ENCODE peak calls at places on chromosomes 2 and 18, in ten cellular contexts. F is NCI-H524, M is hepatocyte, Z is H4, H is heart right ventricle, W is cardiac fibroblast, B is frontal cortex, J is HTR-8/SVneo, Y is head of caudate nucleus, A is dermis blood vessel endothelial cell. U is an unnamed sample.

GRCh38 chr2:54360055-54360792 is 95.9 kb upstream of the SPTBN1 start:
- DNase-seq in F (no peak), M (peak; percentile 58), J (no peak), B (no peak), Z (no peak), W (peak; percentile 63), A (peak; percentile 95), Y (no peak), H (peak; percentile 39), U (peak; percentile 75)

GRCh38 chr2:42025151-42025582 is 22.7 kb upstream of the PKDCC start:
- DNase-seq in A (peak; percentile 44), H (peak; percentile 46), Y (no peak), W (peak; percentile 67), B (no peak), F (no peak), Z (peak; percentile 43), M (peak; percentile 48), J (peak; percentile 68), U (peak; percentile 64)

GRCh38 chr2:165054667-165055066 is 99.3 kb upstream of the SLC38A11 start:
- DNase-seq in F (no peak), Y (no peak), M (no peak), A (no peak), Z (no peak), H (no peak), J (no peak), B (no peak), W (no peak), U (no peak)

GRCh38 chr2:3575534-3576324 is 669 bp downstream of the RPS7 start:
- DNase-seq in B (no peak), F (no peak), W (peak; percentile 22), M (peak; percentile 29), Z (no peak), Y (no peak), H (peak; percentile 22), A (peak; percentile 37), J (no peak), U (no peak)

GRCh38 chr2:234631896-234632514 is 135.1 kb upstream of the ARL4C start:
- DNase-seq in F (no peak), Z (no peak), H (no peak), J (no peak), B (no peak), W (no peak), M (no peak), A (no peak), Y (no peak), U (no peak)

GRCh38 chr2:70202236-70202806 is 11.5 kb upstream of the C2orf42 start:
- DNase-seq in Z (no peak), A (no peak), B (no peak), J (no peak), F (no peak), W (no peak), M (no peak), H (no peak), Y (no peak), U (no peak)

GRCh38 chr2:241199897-241200821 is 11.7 kb downstream of the ANO7 start:
- DNase-seq in J (no peak), Y (peak; percentile 44), M (no peak), Z (no peak), A (no peak), F (no peak), W (no peak), H (no peak), B (no peak), U (no peak)

GRCh38 chr2:15120578-15120977 is 440.6 kb downstream of the NBAS start:
- DNase-seq in A (no peak), H (no peak), W (no peak), F (peak; percentile 47), Y (no peak), M (no peak), Z (no peak), J (no peak), B (no peak), U (no peak)

GRCh38 chr2:99651930-99652670 is 162.3 kb upstream of the REV1 start:
- DNase-seq in Z (peak; percentile 53), F (no peak), W (no peak), Y (no peak), M (no peak), H (no peak), B (no peak), A (no peak), J (peak; percentile 18), U (no peak)

GRCh38 chr18:36212301-36212977 is 25.1 kb downstream of the MOCOS start:
- DNase-seq in F (no peak), H (no peak), M (no peak), Y (no peak), A (no peak), Z (no peak), J (no peak), W (peak; percentile 9), B (no peak), U (peak; percentile 30)

GRCh38 chr2:37982847-37983246 is 57.8 kb downstream of the RMDN2 start:
- DNase-seq in A (no peak), Y (no peak), B (no peak), F (no peak), H (no peak), J (no peak), Z (no peak), W (no peak), M (no peak), U (no peak)

GRCh38 chr2:66439291-66440010 is 4.5 kb downstream of the MEIS1 start:
- DNase-seq in A (no peak), F (no peak), H (peak; percentile 52), B (no peak), Y (peak; percentile 54), Z (no peak), W (peak; percentile 54), J (no peak), M (no peak), U (peak; percentile 39)

GRCh38 chr18:46481048-46481846 is 175.8 kb downstream of the LOXHD1 start:
- DNase-seq in J (peak; percentile 38), A (peak; percentile 73), W (peak; percentile 60), Z (peak; percentile 39), F (peak; percentile 57), Y (peak; percentile 13), H (no peak), M (peak; percentile 69), B (no peak), U (peak; percentile 47)

GRCh38 chr2:241514986-241515737 is 6.8 kb upstream of the STK25 start:
- DNase-seq in H (no peak), F (no peak), Y (no peak), M (no peak), W (no peak), J (no peak), B (no peak), A (no peak), Z (no peak), U (no peak)

GRCh38 chr2:44479127-44479887 is 117.6 kb downstream of the CAMKMT start:
- DNase-seq in F (peak; percentile 91), M (peak; percentile 87), Y (peak; percentile 4), W (peak; percentile 93), A (peak; percentile 92), J (peak; percentile 76), H (no peak), Z (peak; percentile 88), B (peak; percentile 30), U (peak; percentile 88)

GRCh38 chr2:10303634-10304378 is 1.1 kb downstream of the HPCAL1 start:
- DNase-seq in Y (peak; percentile 47), A (peak; percentile 78), W (peak; percentile 28), M (peak; percentile 77), B (peak; percentile 63), J (peak; percentile 53), Z (no peak), H (peak; percentile 49), F (peak; percentile 70), U (peak; percentile 54)

GRCh38 chr18:68803371-68803770 is 5.5 kb downstream of the CCDC102B start:
- DNase-seq in M (peak; percentile 17), Z (peak; percentile 80), W (peak; percentile 94), A (no peak), H (peak; percentile 66), B (no peak), Y (no peak), F (peak; percentile 93), J (no peak), U (peak; percentile 92)

GRCh38 chr2:30188292-30188691 is 41.5 kb downstream of the YPEL5 start:
- DNase-seq in W (no peak), J (no peak), Z (no peak), H (no peak), F (no peak), Y (no peak), B (no peak), A (no peak), M (no peak), U (no peak)

GRCh38 chr2:108364676-108365297 is 13.0 kb upstream of the SULT1C4 start:
- DNase-seq in M (no peak), J (no peak), F (no peak), H (no peak), A (no peak), Y (no peak), B (no peak), W (peak; percentile 41), Z (peak; percentile 23), U (peak; percentile 64)

GRCh38 chr2:179277429-179278196 is 13.0 kb upstream of the SESTD1 start:
- DNase-seq in Z (no peak), B (no peak), F (no peak), M (no peak), Y (no peak), W (no peak), A (no peak), H (no peak), J (no peak), U (no peak)

GRCh38 chr2:8636691-8637636 is 44.9 kb upstream of the ID2 start:
- DNase-seq in W (peak; percentile 16), M (peak; percentile 51), Y (no peak), F (no peak), A (no peak), Z (no peak), B (no peak), H (no peak), J (peak; percentile 42), U (no peak)

GRCh38 chr18:13424377-13424776 is 205.8 kb downstream of the LDLRAD4 start:
- DNase-seq in M (no peak), Z (no peak), J (no peak), Y (peak; percentile 24), F (no peak), H (no peak), A (no peak), B (no peak), W (no peak), U (no peak)

GRCh38 chr2:112658301-112658700 is 12.6 kb downstream of the SLC20A1 start:
- DNase-seq in H (no peak), J (no peak), Y (no peak), M (no peak), Z (no peak), B (no peak), A (no peak), F (no peak), W (no peak), U (no peak)

GRCh38 chr2:170455617-170456426 is 259.3 kb upstream of the SP5 start:
- DNase-seq in Y (no peak), Z (peak; percentile 74), H (no peak), A (peak; percentile 55), M (peak; percentile 59), B (no peak), J (no peak), W (no peak), F (peak; percentile 6), U (no peak)

GRCh38 chr18:23935804-23936203 is 78.8 kb upstream of the TTC39C start:
- DNase-seq in H (no peak), M (no peak), J (no peak), Y (no peak), W (no peak), A (no peak), Z (no peak), B (no peak), F (no peak), U (no peak)

GRCh38 chr2:29262681-29263260 is 147.6 kb downstream of the CLIP4 start:
- DNase-seq in B (no peak), J (no peak), M (no peak), F (no peak), Y (no peak), Z (peak; percentile 38), H (no peak), W (no peak), A (no peak), U (no peak)

GRCh38 chr2:55459278-55459677 is 39.6 kb upstream of the CCDC88A start:
- DNase-seq in H (no peak), M (no peak), A (no peak), Z (no peak), J (no peak), W (no peak), Y (no peak), B (no peak), F (no peak), U (no peak)

GRCh38 chr2:95387358-95387757 is 15.2 kb upstream of the FAHD2A start:
- DNase-seq in Z (no peak), J (no peak), W (no peak), Y (no peak), F (no peak), H (no peak), A (no peak), M (no peak), B (no peak), U (no peak)

U was measured in fibroblast of mammary gland.